ENCODE peak calls at places on chromosomes 13 and 19, in six cellular contexts. W is lower leg skin, I is heart left ventricle, Y is adrenal gland, E is NB4, R is uterus. Q is an unnamed sample.

GRCh38 chr19:18173054-18173571 is 500 bp upstream of the IFI30 start:
- DNase-seq in W (peak; percentile 92), I (peak; percentile 86), Y (peak; percentile 59), E (peak; percentile 75), R (peak; percentile 40), Q (no peak)

GRCh38 chr19:50204081-50204428 is 633 bp downstream of the MYH14 start:
- DNase-seq in W (no peak), I (no peak), Y (no peak), E (no peak), R (no peak), Q (no peak)

GRCh38 chr19:16886305-16886880 is 2.4 kb upstream of the F2RL3 start:
- DNase-seq in W (peak; percentile 93), I (peak; percentile 80), Y (peak; percentile 91), E (peak; percentile 62), R (peak; percentile 81), Q (no peak)

GRCh38 chr13:59745395-59745788 is 418.3 kb downstream of the DIAPH3 start:
- DNase-seq in W (no peak), I (no peak), Y (no peak), E (no peak), R (no peak), Q (no peak)

GRCh38 chr13:51520524-51520923 is 63.7 kb upstream of the WDFY2 start:
- DNase-seq in W (no peak), I (no peak), Y (no peak), E (peak; percentile 91), R (no peak), Q (no peak)

GRCh38 chr19:18017275-18018083 is 9.5 kb downstream of the ARRDC2 start:
- DNase-seq in W (no peak), I (no peak), Y (peak; percentile 29), E (no peak), R (no peak), Q (no peak)

GRCh38 chr13:24199016-24199415 is 38.5 kb downstream of the SPATA13 start:
- DNase-seq in W (no peak), I (no peak), Y (no peak), E (no peak), R (peak; percentile 78), Q (no peak)

GRCh38 chr19:54255105-54255775 is 1.8 kb downstream of the LILRB5 start:
- DNase-seq in W (peak; percentile 83), I (no peak), Y (no peak), E (no peak), R (no peak), Q (no peak)

GRCh38 chr19:44626067-44626624 is 12.8 kb downstream of the IGSF23 start:
- DNase-seq in W (no peak), I (no peak), Y (peak; percentile 64), E (no peak), R (no peak), Q (peak; percentile 73)

GRCh38 chr19:46620716-46621115 is 4.2 kb downstream of the PTGIR start:
- DNase-seq in W (no peak), I (peak; percentile 61), Y (no peak), E (no peak), R (no peak), Q (no peak)

GRCh38 chr13:114339779-114340534 is 25.7 kb downstream of the CHAMP1 start:
- DNase-seq in W (no peak), I (no peak), Y (peak; percentile 54), E (peak; percentile 77), R (no peak), Q (peak; percentile 55)

GRCh38 chr13:74290324-74290773 is 156.1 kb upstream of the KLF12 start:
- DNase-seq in W (no peak), I (no peak), Y (peak; percentile 39), E (peak; percentile 17), R (peak; percentile 40), Q (peak; percentile 45)

GRCh38 chr13:30905932-30906383 is at the start of gene MEDAG:
- DNase-seq in W (peak; percentile 97), I (peak; percentile 87), Y (peak; percentile 59), E (no peak), R (peak; percentile 81), Q (no peak)

GRCh38 chr13:59746291-59746962 is 417.3 kb downstream of the DIAPH3 start:
- DNase-seq in W (no peak), I (no peak), Y (no peak), E (no peak), R (no peak), Q (peak; percentile 3)

GRCh38 chr13:77915676-77916075 is 3.0 kb downstream of the EDNRB start:
- DNase-seq in W (no peak), I (no peak), Y (no peak), E (no peak), R (no peak), Q (no peak)

GRCh38 chr13:103140001-103140671 is 73.9 kb upstream of the SLC10A2 start:
- DNase-seq in W (no peak), I (no peak), Y (peak; percentile 14), E (peak; percentile 53), R (no peak), Q (peak; percentile 10)

GRCh38 chr19:35154535-35155406 is at the start of gene FXYD5:
- DNase-seq in W (peak; percentile 95), I (peak; percentile 85), Y (peak; percentile 89), E (peak; percentile 84), R (peak; percentile 53), Q (peak; percentile 95)

GRCh38 chr13:48448285-48448962 is 35.5 kb upstream of the LPAR6 start:
- DNase-seq in W (no peak), I (no peak), Y (no peak), E (no peak), R (no peak), Q (no peak)

GRCh38 chr13:26246154-26246553 is 7.8 kb upstream of the CDK8 start:
- DNase-seq in W (no peak), I (no peak), Y (peak; percentile 36), E (no peak), R (no peak), Q (no peak)

GRCh38 chr19:16589917-16590316 is 17.7 kb upstream of the SLC35E1 start:
- DNase-seq in W (no peak), I (no peak), Y (no peak), E (peak; percentile 36), R (no peak), Q (no peak)

GRCh38 chr19:16084067-16084685 is 7.9 kb downstream of the TPM4 start:
- DNase-seq in W (no peak), I (no peak), Y (no peak), E (peak; percentile 65), R (no peak), Q (no peak)

DNA sequence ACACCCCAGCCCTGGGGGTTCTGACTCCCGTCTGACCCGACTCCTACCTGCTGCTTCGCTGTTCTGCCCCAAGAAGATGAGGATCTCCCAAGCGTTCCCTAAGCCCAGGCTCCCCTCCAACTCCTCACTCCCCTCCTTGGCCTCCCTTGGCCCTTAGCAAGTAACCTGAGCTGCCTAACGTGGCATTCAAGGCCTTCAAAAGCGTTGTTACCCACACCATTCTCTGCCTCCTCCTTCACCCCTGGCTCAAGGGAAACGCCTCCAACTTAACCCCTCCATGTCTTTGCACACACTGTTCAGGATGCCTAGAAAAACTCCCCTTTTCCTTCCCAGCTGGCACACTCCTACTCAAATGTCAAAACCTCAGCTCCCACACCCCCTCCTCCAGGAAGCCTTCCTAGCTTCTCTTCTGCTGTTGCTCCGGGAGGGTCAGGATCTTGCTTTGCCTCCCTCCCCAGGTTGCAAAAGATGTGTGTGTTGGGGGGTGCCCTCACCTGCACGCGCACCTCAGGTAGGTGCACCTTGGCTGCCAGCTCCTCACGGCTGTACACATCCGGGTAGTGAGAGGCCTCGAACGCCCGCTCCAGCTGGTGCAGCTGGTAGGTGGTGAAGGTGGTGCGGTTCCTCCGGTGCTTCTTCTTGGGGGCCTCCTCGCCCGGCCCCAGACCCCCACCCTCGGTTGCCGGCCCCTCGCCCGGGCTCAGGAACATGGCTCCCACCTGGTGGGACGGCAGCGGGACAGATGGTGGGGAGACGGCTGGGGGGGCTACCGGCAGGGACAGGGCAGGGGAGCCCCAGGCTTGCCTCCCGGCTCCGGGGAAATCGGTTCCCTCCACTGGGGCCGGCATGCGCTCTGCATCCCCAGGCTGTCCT is 759 bp downstream of the RAX2 start:
- DNase-seq in W (no peak), I (no peak), Y (no peak), E (no peak), R (no peak), Q (no peak)
- TF ChIP-seq POLR2A in W (no peak), I (no peak), Y (no peak), E (no peak), R (no peak), Q (no peak)

DNA sequence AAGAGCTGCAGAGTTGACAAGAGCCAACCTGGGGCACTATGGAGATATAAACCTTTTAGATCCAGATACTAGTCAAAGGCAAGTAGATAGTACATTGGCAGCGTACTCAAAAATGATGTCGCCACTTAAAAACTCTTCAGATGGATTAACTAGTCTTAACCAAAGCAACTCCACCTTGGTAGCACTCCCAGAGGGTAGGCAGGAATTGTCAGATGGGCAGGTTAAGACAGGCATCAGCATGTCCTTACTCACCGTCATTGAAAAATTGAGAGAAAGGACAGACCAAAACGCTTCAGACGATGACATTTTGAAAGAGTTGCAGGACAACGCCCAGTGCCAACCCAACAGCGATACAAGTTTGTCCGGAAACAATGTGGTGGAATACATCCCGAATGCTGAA is 8.9 kb downstream of the ZNF507 start:
- DNase-seq in W (no peak), I (no peak), Y (no peak), E (no peak), R (no peak), Q (no peak)
- TF ChIP-seq POLR2A in W (no peak), I (no peak), Y (no peak), E (no peak), R (no peak), Q (no peak)

GRCh38 chr19:6414033-6414643 is 10.5 kb downstream of the KHSRP start:
- DNase-seq in W (no peak), I (no peak), Y (no peak), E (no peak), R (no peak), Q (no peak)

GRCh38 chr19:6414793-6415591 is 9.6 kb downstream of the KHSRP start:
- DNase-seq in W (no peak), I (no peak), Y (no peak), E (no peak), R (no peak), Q (no peak)

GRCh38 chr19:6416658-6417405 is 7.8 kb downstream of the KHSRP start:
- DNase-seq in W (no peak), I (no peak), Y (no peak), E (no peak), R (no peak), Q (no peak)

GRCh38 chr19:6417713-6418561 is 6.7 kb downstream of the KHSRP start:
- DNase-seq in W (no peak), I (no peak), Y (peak; percentile 76), E (no peak), R (peak; percentile 63), Q (no peak)

GRCh38 chr19:6415592-6416190 is 8.9 kb downstream of the KHSRP start:
- DNase-seq in W (no peak), I (no peak), Y (no peak), E (no peak), R (no peak), Q (no peak)
- TF ChIP-seq POLR2A in W (no peak), I (no peak), Y (no peak), E (no peak), R (no peak), Q (no peak)

DNA sequence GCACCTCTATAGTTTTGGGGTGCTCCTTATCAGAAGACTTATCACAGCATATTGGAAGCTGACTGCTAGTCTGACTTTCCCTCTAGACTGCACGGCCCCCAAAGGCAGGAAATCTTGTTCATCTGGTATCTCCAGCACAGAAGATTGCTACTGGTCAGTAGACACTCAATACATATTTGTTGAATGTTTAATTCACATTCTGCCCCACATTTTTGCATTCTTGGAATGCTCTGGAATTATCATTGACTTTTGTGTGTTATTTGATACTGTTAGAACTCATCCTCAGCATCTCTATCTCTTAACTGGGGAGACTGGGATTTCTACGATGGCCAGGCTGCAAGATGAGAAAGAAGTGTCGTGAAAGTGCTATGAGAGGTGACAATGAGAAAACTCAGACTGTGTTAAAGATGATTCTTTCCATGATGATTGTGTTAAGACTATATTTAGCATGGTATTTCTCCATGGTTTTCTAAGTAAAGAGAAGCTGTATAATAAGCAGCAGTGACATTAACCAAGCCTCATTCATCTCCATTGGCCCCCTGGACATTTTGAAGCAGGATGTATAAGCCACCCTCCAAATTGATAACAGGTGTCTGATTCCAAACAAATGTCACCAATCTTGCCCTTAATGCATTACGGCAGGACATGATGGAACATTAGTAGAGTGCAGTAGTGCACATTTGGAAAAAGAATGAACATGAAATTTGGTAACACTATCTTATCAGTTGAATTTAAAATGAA is 440.9 kb downstream of the RFC3 start:
- DNase-seq in W (no peak), I (no peak), Y (no peak), E (no peak), R (no peak), Q (no peak)
- TF ChIP-seq POLR2A in W (no peak), I (no peak), Y (no peak), E (no peak), R (no peak), Q (no peak)

Q was measured in H54.